ENCODE peak calls at places on chromosome 7, in four cellular contexts. One of them, this sample, is unnamed.

GRCh38 chr7:27705200-27705594 is 34.8 kb upstream of the TAX1BP1 start:
- DNase-seq in osteocyte: no peak
- DNase-seq in lower lobe of right lung: no peak
- DNase-seq in fibroblast of lung: no peak
- DNase-seq in this sample: no peak

GRCh38 chr7:134886353-134887057 is 99.8 kb upstream of the AGBL3 start:
- DNase-seq in osteocyte: no peak
- DNase-seq in lower lobe of right lung: no peak
- DNase-seq in fibroblast of lung: peak
- DNase-seq in this sample: no peak

GRCh38 chr7:25852249-25852994 is 299.6 kb upstream of the NFE2L3 start:
- DNase-seq in osteocyte: no peak
- DNase-seq in lower lobe of right lung: no peak
- DNase-seq in fibroblast of lung: no peak
- DNase-seq in this sample: peak

GRCh38 chr7:133735222-133735621 is 391.9 kb upstream of the LRGUK start:
- DNase-seq in osteocyte: no peak
- DNase-seq in lower lobe of right lung: no peak
- DNase-seq in fibroblast of lung: peak
- DNase-seq in this sample: no peak

GRCh38 chr7:157384301-157384700 is 47.5 kb downstream of the DNAJB6 start:
- DNase-seq in osteocyte: no peak
- DNase-seq in lower lobe of right lung: no peak
- DNase-seq in fibroblast of lung: peak
- DNase-seq in this sample: no peak

GRCh38 chr7:5278781-5279180 is 4.0 kb upstream of the SLC29A4 start:
- DNase-seq in osteocyte: no peak
- DNase-seq in lower lobe of right lung: no peak
- DNase-seq in fibroblast of lung: no peak
- DNase-seq in this sample: no peak

GRCh38 chr7:70072220-70072619 is 473.9 kb downstream of the AUTS2 start:
- DNase-seq in osteocyte: no peak
- DNase-seq in lower lobe of right lung: no peak
- DNase-seq in fibroblast of lung: peak
- DNase-seq in this sample: no peak

GRCh38 chr7:105926131-105926530 is 36.9 kb upstream of the CDHR3 start:
- DNase-seq in osteocyte: no peak
- DNase-seq in lower lobe of right lung: no peak
- DNase-seq in fibroblast of lung: no peak
- DNase-seq in this sample: no peak

GRCh38 chr7:98254951-98255610 is 3.0 kb upstream of the TECPR1 start:
- DNase-seq in osteocyte: no peak
- DNase-seq in lower lobe of right lung: no peak
- DNase-seq in fibroblast of lung: peak
- DNase-seq in this sample: no peak

GRCh38 chr7:124033093-124033806 is 383 bp upstream of the TMEM229A start:
- DNase-seq in osteocyte: no peak
- DNase-seq in lower lobe of right lung: peak
- DNase-seq in fibroblast of lung: no peak
- DNase-seq in this sample: peak

This sample was measured in WTC11.